ENCODE peak calls at places on chromosomes 16 and 17, in six cellular contexts. G is stomach, N is cardiac fibroblast, F is colonic mucosa, T is adrenal gland, Z is transverse colon. V is an unnamed sample.

GRCh38 chr17:22193113-22193512 is 500.8 kb downstream of the KCNJ18 start:
- DNase-seq in G (no peak), T (no peak), N (no peak), Z (no peak), F (no peak), V (no peak)

GRCh38 chr16:15542261-15542660 is 100.7 kb downstream of the MARF1 start:
- DNase-seq in N (no peak), Z (no peak), G (no peak), F (no peak), T (no peak), V (no peak)

GRCh38 chr17:64773836-64774761 is 112.0 kb upstream of the SMURF2 start:
- DNase-seq in T (no peak), F (peak), Z (peak), N (peak), G (peak), V (no peak)

GRCh38 chr17:52357855-52358254 is 199.3 kb upstream of the CA10 start:
- DNase-seq in T (no peak), N (no peak), F (no peak), Z (no peak), G (no peak), V (no peak)

GRCh38 chr16:1197237-1197866 is 27.7 kb downstream of the TPSG1 start:
- DNase-seq in F (no peak), N (no peak), T (no peak), G (no peak), Z (no peak), V (no peak)

GRCh38 chr16:75279277-75279676 is 27.9 kb upstream of the BCAR1 start:
- DNase-seq in G (no peak), N (no peak), T (no peak), Z (no peak), F (no peak), V (no peak)

GRCh38 chr17:67178555-67178954 is 66.4 kb downstream of the HELZ start:
- DNase-seq in Z (no peak), N (no peak), F (no peak), T (no peak), G (no peak), V (no peak)

GRCh38 chr16:87560428-87561199 is 41.7 kb upstream of the JPH3 start:
- DNase-seq in N (peak), G (peak), F (peak), T (peak), Z (peak), V (no peak)

GRCh38 chr17:63848834-63849689 is 6.6 kb upstream of the SMARCD2 start:
- DNase-seq in Z (peak), F (peak), T (peak), G (peak), N (peak), V (peak)

GRCh38 chr17:50128441-50129302 is 1.3 kb downstream of the SAMD14 start:
- DNase-seq in F (no peak), Z (no peak), G (no peak), N (peak), T (peak), V (no peak)
- H3K4me3 ChIP-seq in F (peak), Z (peak), G (peak), N (peak), T (no peak), V (peak)

GRCh38 chr16:67844441-67844840 is 2.3 kb upstream of the NUTF2 start:
- DNase-seq in F (no peak), G (no peak), N (peak), Z (no peak), T (no peak), V (no peak)
- H3K4me3 ChIP-seq in F (no peak), G (peak), N (no peak), Z (no peak), T (no peak), V (peak)

GRCh38 chr17:16987001-16987829 is 15.3 kb upstream of the TNFRSF13B start:
- DNase-seq in Z (no peak), G (no peak), N (no peak), T (no peak), F (no peak), V (no peak)

GRCh38 chr17:16989230-16989952 is 17.5 kb upstream of the TNFRSF13B start:
- DNase-seq in G (no peak), F (peak), N (no peak), Z (peak), T (no peak), V (no peak)

GRCh38 chr17:16988749-16989229 is 16.9 kb upstream of the TNFRSF13B start:
- DNase-seq in N (peak), T (no peak), Z (peak), F (no peak), G (no peak), V (no peak)

GRCh38 chr17:16986391-16986790 is 14.5 kb upstream of the TNFRSF13B start:
- DNase-seq in N (no peak), T (no peak), F (no peak), Z (no peak), G (no peak), V (no peak)

GRCh38 chr17:16987830-16988601 is 16.1 kb upstream of the TNFRSF13B start:
- DNase-seq in G (peak), F (peak), Z (peak), N (peak), T (peak), V (peak)
- H3K4me3 ChIP-seq in G (no peak), F (no peak), Z (no peak), N (no peak), T (no peak), V (no peak)

GRCh38 chr16:56983211-56983751 is 6.1 kb upstream of the NLRC5 start:
- DNase-seq in Z (peak), N (no peak), T (no peak), F (peak), G (peak), V (no peak)

GRCh38 chr16:56980203-56980535 is 9.2 kb upstream of the NLRC5 start:
- DNase-seq in N (no peak), F (no peak), T (no peak), G (no peak), Z (no peak), V (no peak)

GRCh38 chr16:56980792-56981724 is 8.3 kb upstream of the NLRC5 start:
- DNase-seq in N (peak), T (no peak), F (no peak), Z (no peak), G (no peak), V (no peak)

GRCh38 chr16:56982695-56983094 is 6.7 kb upstream of the NLRC5 start:
- DNase-seq in G (no peak), N (no peak), T (no peak), F (no peak), Z (no peak), V (no peak)

DNA sequence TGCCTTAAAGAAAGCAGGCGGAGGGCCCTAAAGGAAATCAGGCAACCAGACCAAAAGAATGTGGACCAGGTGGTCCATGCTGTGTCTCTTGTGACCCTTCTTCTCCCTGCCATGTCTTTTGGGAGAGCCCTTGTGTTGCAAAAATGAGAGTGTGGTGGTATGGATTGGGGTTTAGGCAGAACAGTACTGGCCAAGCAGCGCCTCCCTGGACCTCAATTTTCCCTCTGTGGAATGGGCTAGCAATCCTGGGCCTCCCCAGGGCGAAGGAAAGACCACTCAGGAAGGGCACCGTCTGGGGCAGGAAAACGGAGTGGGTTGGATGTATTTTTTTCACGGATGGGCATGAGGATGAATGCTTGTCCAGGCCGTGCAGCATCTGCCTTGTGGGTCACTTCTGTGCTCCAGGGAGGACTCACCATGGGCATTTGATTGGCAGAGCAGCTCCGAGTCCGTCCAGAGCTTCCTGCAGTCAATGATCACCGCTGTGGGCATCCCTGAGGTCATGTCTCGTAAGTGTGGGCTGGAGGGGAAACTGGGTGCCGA is 7.6 kb upstream of the NLRC5 start:
- DNase-seq in F (no peak), N (no peak), T (no peak), Z (no peak), G (no peak), V (no peak)
- H3K4me3 ChIP-seq in F (no peak), N (no peak), T (no peak), Z (no peak), G (no peak), V (no peak)

DNA sequence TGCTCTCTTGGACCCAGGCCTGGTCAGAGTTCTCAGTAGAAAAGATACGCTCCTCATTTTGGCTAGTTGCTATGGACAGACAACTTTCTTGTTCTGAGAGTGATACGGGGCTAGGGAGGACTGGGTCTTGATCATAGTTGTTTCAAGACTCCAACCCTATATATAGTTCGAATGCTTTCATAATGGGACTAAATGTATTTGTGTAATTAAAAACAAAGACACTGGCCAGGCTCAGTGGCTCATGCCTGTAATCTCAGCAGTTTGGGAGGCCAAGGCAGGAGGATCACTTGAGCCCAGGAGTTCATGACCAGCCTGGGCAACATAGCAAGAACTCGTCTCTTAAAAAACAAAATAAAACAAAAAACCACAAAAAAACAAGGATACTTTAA is 17.7 kb downstream of the SLC7A6 start:
- DNase-seq in G (no peak), T (no peak), Z (no peak), F (no peak), N (no peak), V (no peak)
- H3K4me3 ChIP-seq in G (no peak), T (no peak), Z (no peak), F (no peak), N (no peak), V (no peak)

V was measured in skeletal muscle cell.